ENCODE peak calls at places on chromosomes 11 and 22, in five cellular contexts. One of them, this sample, is unnamed.

GRCh38 chr11:75654314-75654713 is 14.5 kb downstream of the MAP6 start:
- DNase-seq in SK-N-SH: no peak
- DNase-seq in OCI-LY7: no peak
- DNase-seq in GM23338: no peak
- DNase-seq in GM12878: peak; percentile 63
- DNase-seq in this sample: peak; percentile 93

GRCh38 chr11:86257446-86257845 is 12.9 kb downstream of the EED start:
- DNase-seq in GM23338: no peak
- DNase-seq in GM12878: no peak
- DNase-seq in OCI-LY7: no peak
- DNase-seq in SK-N-SH: no peak
- DNase-seq in this sample: no peak

GRCh38 chr11:71209181-71209580 is 43.2 kb downstream of the SHANK2 start:
- DNase-seq in SK-N-SH: no peak
- DNase-seq in GM23338: no peak
- DNase-seq in GM12878: no peak
- DNase-seq in OCI-LY7: no peak
- DNase-seq in this sample: no peak

GRCh38 chr11:128412847-128413791 is 174.2 kb downstream of the ETS1 start:
- DNase-seq in OCI-LY7: no peak
- DNase-seq in GM23338: no peak
- DNase-seq in SK-N-SH: no peak
- DNase-seq in GM12878: peak; percentile 82
- DNase-seq in this sample: no peak

GRCh38 chr22:46738961-46739870 is 1.2 kb upstream of the CERK start:
- DNase-seq in GM12878: no peak
- DNase-seq in GM23338: peak; percentile 52
- DNase-seq in SK-N-SH: no peak
- DNase-seq in OCI-LY7: peak; percentile 53
- DNase-seq in this sample: no peak

GRCh38 chr22:19042285-19043110 is 79.7 kb downstream of the DGCR2 start:
- DNase-seq in OCI-LY7: no peak
- DNase-seq in GM12878: no peak
- DNase-seq in GM23338: no peak
- DNase-seq in SK-N-SH: no peak
- DNase-seq in this sample: no peak

GRCh38 chr11:117009905-117010605 is 88.2 kb downstream of the SIK3 start:
- DNase-seq in OCI-LY7: no peak
- DNase-seq in SK-N-SH: no peak
- DNase-seq in GM12878: no peak
- DNase-seq in GM23338: peak; percentile 50
- DNase-seq in this sample: no peak

GRCh38 chr22:27668828-27669797 is 132.4 kb downstream of the MN1 start:
- DNase-seq in GM12878: no peak
- DNase-seq in SK-N-SH: no peak
- DNase-seq in OCI-LY7: no peak
- DNase-seq in GM23338: peak; percentile 7
- DNase-seq in this sample: no peak

GRCh38 chr22:36953239-36954080 is 40.0 kb downstream of the CSF2RB start:
- DNase-seq in SK-N-SH: no peak
- DNase-seq in OCI-LY7: no peak
- DNase-seq in GM23338: no peak
- DNase-seq in GM12878: no peak
- DNase-seq in this sample: no peak

GRCh38 chr22:19180740-19181410 is 2.3 kb upstream of the SLC25A1 start:
- DNase-seq in GM12878: no peak
- DNase-seq in OCI-LY7: no peak
- DNase-seq in SK-N-SH: no peak
- DNase-seq in GM23338: no peak
- DNase-seq in this sample: no peak

GRCh38 chr11:77107950-77108349 is 5.3 kb downstream of the OMP start:
- DNase-seq in GM12878: no peak
- DNase-seq in SK-N-SH: no peak
- DNase-seq in OCI-LY7: no peak
- DNase-seq in GM23338: no peak
- DNase-seq in this sample: peak; percentile 77

GRCh38 chr22:50274311-50274710 is 4.1 kb upstream of the MAPK11 start:
- DNase-seq in SK-N-SH: peak; percentile 90
- DNase-seq in GM23338: peak; percentile 60
- DNase-seq in GM12878: no peak
- DNase-seq in OCI-LY7: peak; percentile 80
- DNase-seq in this sample: no peak

GRCh38 chr22:50271519-50271970 is 1.4 kb upstream of the MAPK11 start:
- DNase-seq in SK-N-SH: peak; percentile 93
- DNase-seq in GM23338: peak; percentile 69
- DNase-seq in OCI-LY7: peak; percentile 73
- DNase-seq in GM12878: no peak
- DNase-seq in this sample: peak; percentile 56

GRCh38 chr22:50271011-50271394 is 823 bp upstream of the MAPK11 start:
- DNase-seq in GM12878: no peak
- DNase-seq in OCI-LY7: no peak
- DNase-seq in SK-N-SH: no peak
- DNase-seq in GM23338: no peak
- DNase-seq in this sample: no peak

GRCh38 chr22:50270302-50271010 is at the start of gene MAPK11:
- DNase-seq in SK-N-SH: peak; percentile 85
- DNase-seq in GM23338: peak; percentile 92
- DNase-seq in GM12878: no peak
- DNase-seq in OCI-LY7: peak; percentile 76
- DNase-seq in this sample: peak; percentile 64

DNA sequence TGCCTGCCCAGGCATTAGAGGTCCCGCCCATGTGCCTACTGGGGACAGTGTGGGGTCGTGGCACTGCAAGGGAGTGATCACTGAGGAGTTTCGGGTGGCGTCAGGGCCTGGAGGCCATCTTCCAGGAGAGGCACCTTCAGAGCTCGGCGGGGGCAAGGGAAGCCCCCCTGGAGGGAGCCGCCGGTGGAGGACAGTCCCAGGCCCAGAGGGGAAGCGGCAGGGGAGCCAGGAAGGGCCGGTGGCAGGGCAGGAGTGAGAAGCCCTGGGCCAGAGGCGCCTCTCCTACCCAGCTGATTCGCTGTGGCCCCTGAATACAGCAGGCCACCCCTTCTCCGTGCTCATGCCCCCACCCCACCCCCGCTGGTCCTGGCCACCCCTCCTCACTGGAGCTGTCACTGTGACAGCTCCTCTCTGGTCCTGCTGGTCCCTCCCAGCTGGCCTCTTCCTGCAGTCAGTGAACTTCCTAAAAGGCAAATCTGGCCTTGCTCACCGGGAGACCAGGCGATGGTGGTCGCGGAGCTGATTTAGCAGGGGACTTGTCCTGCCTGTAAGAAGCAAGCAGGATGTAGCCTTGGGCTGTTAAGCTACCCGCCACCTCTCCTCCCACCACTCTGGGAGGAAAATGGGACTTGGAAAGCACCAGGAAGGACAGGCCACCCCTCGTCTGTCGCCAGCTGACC is 2.1 kb upstream of the MAPK11 start:
- DNase-seq in SK-N-SH: peak; percentile 48
- DNase-seq in GM12878: no peak
- DNase-seq in OCI-LY7: no peak
- DNase-seq in GM23338: no peak
- DNase-seq in this sample: no peak
- H3K4me2 ChIP-seq in SK-N-SH: peak overlapping the region; percentile 98
- H3K4me2 ChIP-seq in GM12878: peak overlapping the region; percentile 33
- H3K4me2 ChIP-seq in OCI-LY7: no peak overlapping the region
- H3K4me2 ChIP-seq in GM23338: peak overlapping the region; percentile 86
- H3K4me2 ChIP-seq in this sample: no peak overlapping the region

GRCh38 chr11:109425554-109425953 is 3.6 kb downstream of the C11orf87 start:
- DNase-seq in GM12878: no peak
- DNase-seq in GM23338: no peak
- DNase-seq in OCI-LY7: no peak
- DNase-seq in SK-N-SH: peak; percentile 29
- DNase-seq in this sample: no peak

GRCh38 chr11:109423114-109423859 is 1.3 kb downstream of the C11orf87 start:
- DNase-seq in OCI-LY7: no peak
- DNase-seq in GM12878: no peak
- DNase-seq in GM23338: peak; percentile 52
- DNase-seq in SK-N-SH: peak; percentile 70
- DNase-seq in this sample: peak; percentile 20

GRCh38 chr11:109422755-109423113 is 744 bp downstream of the C11orf87 start:
- DNase-seq in SK-N-SH: peak; percentile 63
- DNase-seq in OCI-LY7: no peak
- DNase-seq in GM23338: peak; percentile 6
- DNase-seq in GM12878: no peak
- DNase-seq in this sample: peak; percentile 19

GRCh38 chr11:109424893-109425292 is 2.9 kb downstream of the C11orf87 start:
- DNase-seq in GM23338: peak; percentile 91
- DNase-seq in GM12878: no peak
- DNase-seq in OCI-LY7: peak; percentile 2
- DNase-seq in SK-N-SH: no peak
- DNase-seq in this sample: peak; percentile 25

DNA sequence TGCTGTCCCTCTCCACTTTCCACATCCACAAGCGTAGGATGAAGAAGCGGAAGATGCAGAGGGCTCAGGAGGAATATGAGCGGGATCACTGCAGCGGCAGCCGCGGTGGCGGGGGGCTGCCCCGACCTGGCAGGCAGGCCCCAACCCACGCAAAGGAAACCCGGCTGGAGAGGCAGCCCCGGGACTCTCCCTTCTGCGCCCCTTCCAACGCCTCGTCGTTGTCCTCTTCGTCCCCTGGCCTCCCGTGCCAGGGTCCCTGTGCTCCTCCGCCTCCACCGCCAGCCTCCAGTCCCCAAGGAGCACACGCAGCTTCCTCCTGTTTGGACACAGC is 1.8 kb downstream of the C11orf87 start:
- DNase-seq in OCI-LY7: no peak
- DNase-seq in GM23338: peak; percentile 9
- DNase-seq in SK-N-SH: peak; percentile 15
- DNase-seq in GM12878: no peak
- DNase-seq in this sample: no peak
- H3K4me3 ChIP-seq in OCI-LY7: no peak overlapping the region
- H3K4me3 ChIP-seq in GM23338: peak overlapping the region; percentile 68
- H3K4me3 ChIP-seq in SK-N-SH: peak overlapping the region; percentile 49
- H3K4me3 ChIP-seq in GM12878: no peak overlapping the region
- H3K4me3 ChIP-seq in this sample: no peak overlapping the region

GRCh38 chr22:39010946-39011625 is 3.0 kb upstream of the APOBEC3C start:
- DNase-seq in OCI-LY7: no peak
- DNase-seq in GM12878: no peak
- DNase-seq in SK-N-SH: no peak
- DNase-seq in GM23338: no peak
- DNase-seq in this sample: no peak

GRCh38 chr22:39012525-39013516 is 1.2 kb upstream of the APOBEC3C start:
- DNase-seq in GM12878: no peak
- DNase-seq in GM23338: no peak
- DNase-seq in SK-N-SH: no peak
- DNase-seq in OCI-LY7: no peak
- DNase-seq in this sample: no peak

GRCh38 chr22:39016592-39016991 is 2.5 kb downstream of the APOBEC3C start:
- DNase-seq in GM23338: no peak
- DNase-seq in OCI-LY7: no peak
- DNase-seq in SK-N-SH: no peak
- DNase-seq in GM12878: no peak
- DNase-seq in this sample: no peak

GRCh38 chr22:39017596-39018365 is 3.1 kb upstream of the APOBEC3D start:
- DNase-seq in GM12878: no peak
- DNase-seq in SK-N-SH: no peak
- DNase-seq in OCI-LY7: no peak
- DNase-seq in GM23338: peak; percentile 91
- DNase-seq in this sample: no peak

GRCh38 chr22:39013923-39014722 is at the start of gene APOBEC3C:
- DNase-seq in GM23338: peak; percentile 70
- DNase-seq in GM12878: peak; percentile 79
- DNase-seq in SK-N-SH: peak; percentile 74
- DNase-seq in OCI-LY7: peak; percentile 70
- DNase-seq in this sample: peak; percentile 86
- TF ChIP-seq CTCF in GM23338: peak; percentile 37
- TF ChIP-seq CTCF in GM12878: peak; percentile 7
- TF ChIP-seq CTCF in SK-N-SH: no peak
- TF ChIP-seq CTCF in OCI-LY7: no peak
- TF ChIP-seq CTCF in this sample: peak; percentile 22

DNA sequence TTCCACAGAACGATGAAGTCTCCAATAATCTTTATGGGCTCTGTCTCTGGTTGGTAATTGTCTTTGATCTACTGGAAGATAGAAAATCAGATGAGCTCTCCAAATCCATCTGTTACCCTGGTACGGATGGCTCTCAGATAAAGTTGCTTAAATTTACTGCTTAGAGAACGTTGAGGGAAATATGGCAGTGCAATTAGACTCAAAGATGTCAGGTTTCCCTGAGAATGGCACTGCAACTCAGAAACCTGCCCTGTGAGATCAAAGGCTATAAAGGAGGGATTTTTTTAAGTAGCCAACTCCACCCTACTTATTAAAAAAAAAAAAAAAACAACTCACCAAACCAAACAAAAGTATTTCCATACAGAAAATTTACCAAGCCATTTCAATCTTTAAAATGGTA is 779 bp upstream of the BIRC3 start:
- DNase-seq in GM12878: no peak
- DNase-seq in SK-N-SH: no peak
- DNase-seq in GM23338: no peak
- DNase-seq in OCI-LY7: peak; percentile 50
- DNase-seq in this sample: no peak
- H3K4me2 ChIP-seq in GM12878: peak overlapping the region; percentile 82
- H3K4me2 ChIP-seq in SK-N-SH: peak overlapping the region; percentile 90
- H3K4me2 ChIP-seq in GM23338: no peak overlapping the region
- H3K4me2 ChIP-seq in OCI-LY7: peak overlapping the region; percentile 79
- H3K4me2 ChIP-seq in this sample: peak overlapping the region; percentile 88

GRCh38 chr11:119315139-119316016 is 1.6 kb downstream of the MCAM start:
- DNase-seq in GM23338: peak; percentile 73
- DNase-seq in SK-N-SH: peak; percentile 72
- DNase-seq in GM12878: no peak
- DNase-seq in OCI-LY7: peak; percentile 73
- DNase-seq in this sample: peak; percentile 56

GRCh38 chr11:119316729-119317591 is at the start of gene MCAM:
- DNase-seq in SK-N-SH: peak; percentile 87
- DNase-seq in OCI-LY7: no peak
- DNase-seq in GM23338: peak; percentile 66
- DNase-seq in GM12878: no peak
- DNase-seq in this sample: peak; percentile 39

GRCh38 chr11:119317592-119318239 is 786 bp upstream of the MCAM start:
- DNase-seq in GM12878: no peak
- DNase-seq in GM23338: no peak
- DNase-seq in SK-N-SH: peak; percentile 16
- DNase-seq in OCI-LY7: no peak
- DNase-seq in this sample: peak; percentile 44

GRCh38 chr11:119316017-119316728 is 757 bp downstream of the MCAM start:
- DNase-seq in OCI-LY7: no peak
- DNase-seq in SK-N-SH: peak; percentile 92
- DNase-seq in GM23338: no peak
- DNase-seq in GM12878: no peak
- DNase-seq in this sample: peak; percentile 45

GRCh38 chr11:119314748-119315138 is 2.2 kb downstream of the MCAM start:
- DNase-seq in GM12878: no peak
- DNase-seq in GM23338: no peak
- DNase-seq in OCI-LY7: no peak
- DNase-seq in SK-N-SH: peak; percentile 20
- DNase-seq in this sample: no peak
- H3K4me3 ChIP-seq in GM12878: no peak overlapping the region
- H3K4me3 ChIP-seq in GM23338: peak overlapping the region; percentile 86
- H3K4me3 ChIP-seq in OCI-LY7: no peak overlapping the region
- H3K4me3 ChIP-seq in SK-N-SH: no peak overlapping the region
- H3K4me3 ChIP-seq in this sample: no peak overlapping the region

GRCh38 chr11:56089697-56090096 is 3.4 kb upstream of the OR8I2 start:
- DNase-seq in SK-N-SH: no peak
- DNase-seq in GM12878: no peak
- DNase-seq in OCI-LY7: no peak
- DNase-seq in GM23338: peak; percentile 28
- DNase-seq in this sample: no peak
- TF ChIP-seq CTCF in SK-N-SH: no peak
- TF ChIP-seq CTCF in GM12878: no peak
- TF ChIP-seq CTCF in OCI-LY7: peak; percentile 48
- TF ChIP-seq CTCF in GM23338: peak; percentile 36
- TF ChIP-seq CTCF in this sample: no peak

GRCh38 chr11:64060861-64061444 is 25.2 kb downstream of the FLRT1 start:
- DNase-seq in GM23338: peak; percentile 92
- DNase-seq in SK-N-SH: peak; percentile 81
- DNase-seq in GM12878: no peak
- DNase-seq in OCI-LY7: peak; percentile 70
- DNase-seq in this sample: no peak
- H3K4me2 ChIP-seq in GM23338: peak overlapping the region; percentile 92
- H3K4me2 ChIP-seq in SK-N-SH: peak overlapping the region; percentile 84
- H3K4me2 ChIP-seq in GM12878: peak overlapping the region; percentile 66
- H3K4me2 ChIP-seq in OCI-LY7: peak overlapping the region; percentile 75
- H3K4me2 ChIP-seq in this sample: no peak overlapping the region